ENCODE peak calls at places on chromosomes 6 and 20, in four cellular contexts. A is progenitor cell of endocrine pancreas, V is astrocyte, B is T follicular helper cell. G is an unnamed sample.

GRCh38 chr6:11744753-11745152 is 33.9 kb downstream of the ADTRP start:
- DNase-seq in A (no peak), V (peak; percentile 87), B (no peak), G (no peak)

GRCh38 chr6:140434761-140435160 is 1060.3 kb upstream of the CITED2 start:
- DNase-seq in A (no peak), V (peak; percentile 25), B (no peak), G (no peak)

GRCh38 chr6:125310994-125311649 is 9.4 kb upstream of the HDDC2 start:
- DNase-seq in A (no peak), V (peak; percentile 29), B (no peak), G (peak; percentile 54)

GRCh38 chr6:159047896-159048685 is 3.3 kb upstream of the TAGAP start:
- DNase-seq in A (no peak), V (no peak), B (no peak), G (no peak)

GRCh38 chr6:31844507-31844906 is 17.0 kb downstream of the HSPA1B start:
- DNase-seq in A (no peak), V (no peak), B (no peak), G (no peak)

GRCh38 chr20:59002388-59002787 is 4.7 kb downstream of the CTSZ start:
- DNase-seq in A (no peak), V (no peak), B (no peak), G (no peak)

GRCh38 chr6:164106345-164106769 is 691.8 kb downstream of the QKI start:
- DNase-seq in A (no peak), V (peak; percentile 22), B (no peak), G (no peak)

GRCh38 chr6:47103931-47104330 is 61.8 kb upstream of the ADGRF1 start:
- DNase-seq in A (no peak), V (no peak), B (no peak), G (no peak)

GRCh38 chr20:53608071-53608455 is 14.4 kb upstream of the ZNF217 start:
- DNase-seq in A (no peak), V (no peak), B (no peak), G (no peak)

G was measured in central memory CD4-positive, alpha-beta T cell.